ENCODE peak calls at places on chromosome 15, in six cellular contexts. One of them, this sample, is unnamed.

GRCh38 chr15:78233496-78233895 is 869 bp downstream of the ACSBG1 start:
- DNase-seq in amniotic epithelial cell: no peak
- DNase-seq in T-helper 9 cell: no peak
- DNase-seq in caudate nucleus: no peak
- DNase-seq in cerebellar cortex: no peak
- DNase-seq in AG04450: no peak
- DNase-seq in this sample: no peak

GRCh38 chr15:39720081-39720480 is 62.6 kb downstream of the FSIP1 start:
- DNase-seq in AG04450: no peak
- DNase-seq in caudate nucleus: no peak
- DNase-seq in T-helper 9 cell: no peak
- DNase-seq in cerebellar cortex: no peak
- DNase-seq in amniotic epithelial cell: no peak
- DNase-seq in this sample: no peak

GRCh38 chr15:39598186-39598850 is 17.4 kb downstream of the THBS1 start:
- DNase-seq in amniotic epithelial cell: no peak
- DNase-seq in caudate nucleus: no peak
- DNase-seq in T-helper 9 cell: no peak
- DNase-seq in AG04450: no peak
- DNase-seq in cerebellar cortex: no peak
- DNase-seq in this sample: no peak

GRCh38 chr15:87610366-87610765 is 646.2 kb downstream of the NTRK3 start:
- DNase-seq in cerebellar cortex: no peak
- DNase-seq in caudate nucleus: no peak
- DNase-seq in AG04450: no peak
- DNase-seq in amniotic epithelial cell: peak
- DNase-seq in T-helper 9 cell: no peak
- DNase-seq in this sample: no peak

GRCh38 chr15:85582076-85582718 is 201.8 kb downstream of the AKAP13 start:
- DNase-seq in T-helper 9 cell: peak
- DNase-seq in cerebellar cortex: no peak
- DNase-seq in caudate nucleus: no peak
- DNase-seq in amniotic epithelial cell: peak
- DNase-seq in AG04450: no peak
- DNase-seq in this sample: no peak

GRCh38 chr15:90523373-90523772 is 6.3 kb upstream of the CRTC3 start:
- DNase-seq in amniotic epithelial cell: no peak
- DNase-seq in caudate nucleus: no peak
- DNase-seq in AG04450: no peak
- DNase-seq in T-helper 9 cell: no peak
- DNase-seq in cerebellar cortex: no peak
- DNase-seq in this sample: no peak

GRCh38 chr15:63264685-63265302 is 12.6 kb upstream of the APH1B start:
- DNase-seq in T-helper 9 cell: no peak
- DNase-seq in caudate nucleus: no peak
- DNase-seq in cerebellar cortex: no peak
- DNase-seq in amniotic epithelial cell: peak
- DNase-seq in AG04450: peak
- DNase-seq in this sample: no peak

GRCh38 chr15:55683366-55683765 is 59.6 kb downstream of the PRTG start:
- DNase-seq in T-helper 9 cell: no peak
- DNase-seq in cerebellar cortex: peak
- DNase-seq in AG04450: no peak
- DNase-seq in amniotic epithelial cell: peak
- DNase-seq in caudate nucleus: no peak
- DNase-seq in this sample: no peak

GRCh38 chr15:89363133-89363532 is 28.5 kb upstream of the POLG start:
- DNase-seq in T-helper 9 cell: no peak
- DNase-seq in caudate nucleus: no peak
- DNase-seq in cerebellar cortex: no peak
- DNase-seq in AG04450: no peak
- DNase-seq in amniotic epithelial cell: no peak
- DNase-seq in this sample: no peak

GRCh38 chr15:70480196-70480856 is 283.0 kb downstream of the UACA start:
- DNase-seq in T-helper 9 cell: peak
- DNase-seq in amniotic epithelial cell: peak
- DNase-seq in caudate nucleus: no peak
- DNase-seq in AG04450: no peak
- DNase-seq in cerebellar cortex: no peak
- DNase-seq in this sample: no peak

GRCh38 chr15:90929709-90930019 is 2.7 kb downstream of the HDDC3 start:
- DNase-seq in T-helper 9 cell: no peak
- DNase-seq in amniotic epithelial cell: no peak
- DNase-seq in cerebellar cortex: no peak
- DNase-seq in AG04450: no peak
- DNase-seq in caudate nucleus: no peak
- DNase-seq in this sample: no peak

GRCh38 chr15:82688691-82689090 is 21.0 kb downstream of the AP3B2 start:
- DNase-seq in amniotic epithelial cell: no peak
- DNase-seq in AG04450: no peak
- DNase-seq in cerebellar cortex: no peak
- DNase-seq in T-helper 9 cell: no peak
- DNase-seq in caudate nucleus: no peak
- DNase-seq in this sample: no peak

GRCh38 chr15:93706881-93707280 is 524.5 kb upstream of the MCTP2 start:
- DNase-seq in cerebellar cortex: no peak
- DNase-seq in AG04450: no peak
- DNase-seq in caudate nucleus: no peak
- DNase-seq in T-helper 9 cell: no peak
- DNase-seq in amniotic epithelial cell: no peak
- DNase-seq in this sample: no peak

GRCh38 chr15:101642361-101642760 is 9.8 kb downstream of the TM2D3 start:
- DNase-seq in caudate nucleus: no peak
- DNase-seq in cerebellar cortex: peak
- DNase-seq in amniotic epithelial cell: no peak
- DNase-seq in AG04450: no peak
- DNase-seq in T-helper 9 cell: no peak
- DNase-seq in this sample: no peak

GRCh38 chr15:63888823-63889222 is 55.1 kb upstream of the HERC1 start:
- DNase-seq in T-helper 9 cell: no peak
- DNase-seq in caudate nucleus: no peak
- DNase-seq in AG04450: no peak
- DNase-seq in amniotic epithelial cell: no peak
- DNase-seq in cerebellar cortex: no peak
- DNase-seq in this sample: no peak

GRCh38 chr15:64180235-64180824 is 17.5 kb upstream of the PPIB start:
- DNase-seq in amniotic epithelial cell: no peak
- DNase-seq in T-helper 9 cell: no peak
- DNase-seq in cerebellar cortex: no peak
- DNase-seq in AG04450: no peak
- DNase-seq in caudate nucleus: peak
- DNase-seq in this sample: no peak

GRCh38 chr15:80251505-80252280 is at the start of gene CTXND1:
- DNase-seq in T-helper 9 cell: no peak
- DNase-seq in cerebellar cortex: no peak
- DNase-seq in caudate nucleus: no peak
- DNase-seq in AG04450: no peak
- DNase-seq in amniotic epithelial cell: no peak
- DNase-seq in this sample: peak

GRCh38 chr15:24857777-24858176 is 97.0 kb upstream of the SNRPN start:
- DNase-seq in amniotic epithelial cell: no peak
- DNase-seq in AG04450: no peak
- DNase-seq in caudate nucleus: no peak
- DNase-seq in T-helper 9 cell: no peak
- DNase-seq in cerebellar cortex: no peak
- DNase-seq in this sample: peak

GRCh38 chr15:52031542-52031941 is 12.5 kb downstream of the MAPK6 start:
- DNase-seq in cerebellar cortex: no peak
- DNase-seq in caudate nucleus: no peak
- DNase-seq in AG04450: no peak
- DNase-seq in T-helper 9 cell: no peak
- DNase-seq in amniotic epithelial cell: peak
- DNase-seq in this sample: no peak

GRCh38 chr15:92226020-92226612 is 167.6 kb upstream of the ST8SIA2 start:
- DNase-seq in cerebellar cortex: peak
- DNase-seq in T-helper 9 cell: no peak
- DNase-seq in caudate nucleus: no peak
- DNase-seq in AG04450: no peak
- DNase-seq in amniotic epithelial cell: no peak
- DNase-seq in this sample: no peak

GRCh38 chr15:87973456-87974215 is 282.9 kb downstream of the NTRK3 start:
- DNase-seq in amniotic epithelial cell: no peak
- DNase-seq in cerebellar cortex: no peak
- DNase-seq in T-helper 9 cell: no peak
- DNase-seq in AG04450: no peak
- DNase-seq in caudate nucleus: peak
- DNase-seq in this sample: no peak

GRCh38 chr15:75713338-75713895 is 769 bp upstream of the CSPG4 start:
- DNase-seq in T-helper 9 cell: no peak
- DNase-seq in amniotic epithelial cell: peak
- DNase-seq in caudate nucleus: no peak
- DNase-seq in AG04450: no peak
- DNase-seq in cerebellar cortex: peak
- DNase-seq in this sample: no peak

GRCh38 chr15:57213783-57214366 is 162.4 kb upstream of the CGNL1 start:
- DNase-seq in caudate nucleus: no peak
- DNase-seq in cerebellar cortex: peak
- DNase-seq in AG04450: no peak
- DNase-seq in amniotic epithelial cell: peak
- DNase-seq in T-helper 9 cell: no peak
- DNase-seq in this sample: no peak

GRCh38 chr15:56040081-56041035 is 46.9 kb upstream of the NEDD4 start:
- DNase-seq in amniotic epithelial cell: peak
- DNase-seq in cerebellar cortex: peak
- DNase-seq in T-helper 9 cell: no peak
- DNase-seq in AG04450: peak
- DNase-seq in caudate nucleus: peak
- DNase-seq in this sample: peak

GRCh38 chr15:89653578-89653977 is 1.7 kb downstream of the KIF7 start:
- DNase-seq in AG04450: no peak
- DNase-seq in amniotic epithelial cell: no peak
- DNase-seq in cerebellar cortex: no peak
- DNase-seq in T-helper 9 cell: no peak
- DNase-seq in caudate nucleus: no peak
- DNase-seq in this sample: no peak

GRCh38 chr15:56205061-56205876 is 38.4 kb downstream of the RFX7 start:
- DNase-seq in AG04450: no peak
- DNase-seq in cerebellar cortex: no peak
- DNase-seq in caudate nucleus: no peak
- DNase-seq in T-helper 9 cell: no peak
- DNase-seq in amniotic epithelial cell: no peak
- DNase-seq in this sample: no peak

GRCh38 chr15:64773606-64774555 is 1.5 kb downstream of the RBPMS2 start:
- DNase-seq in amniotic epithelial cell: no peak
- DNase-seq in AG04450: no peak
- DNase-seq in cerebellar cortex: no peak
- DNase-seq in T-helper 9 cell: no peak
- DNase-seq in caudate nucleus: no peak
- DNase-seq in this sample: no peak

GRCh38 chr15:52136471-52136993 is 24.0 kb upstream of the BCL2L10 start:
- DNase-seq in amniotic epithelial cell: peak
- DNase-seq in T-helper 9 cell: no peak
- DNase-seq in cerebellar cortex: peak
- DNase-seq in caudate nucleus: no peak
- DNase-seq in AG04450: no peak
- DNase-seq in this sample: no peak

GRCh38 chr15:85527907-85528306 is 147.5 kb downstream of the AKAP13 start:
- DNase-seq in cerebellar cortex: no peak
- DNase-seq in caudate nucleus: no peak
- DNase-seq in AG04450: peak
- DNase-seq in amniotic epithelial cell: peak
- DNase-seq in T-helper 9 cell: no peak
- DNase-seq in this sample: no peak

GRCh38 chr15:66023322-66023972 is 154.2 kb downstream of the RAB11A start:
- DNase-seq in AG04450: no peak
- DNase-seq in cerebellar cortex: peak
- DNase-seq in amniotic epithelial cell: no peak
- DNase-seq in caudate nucleus: peak
- DNase-seq in T-helper 9 cell: no peak
- DNase-seq in this sample: no peak

GRCh38 chr15:51313644-51314280 is 24.6 kb downstream of the CYP19A1 start:
- DNase-seq in amniotic epithelial cell: no peak
- DNase-seq in AG04450: no peak
- DNase-seq in cerebellar cortex: no peak
- DNase-seq in caudate nucleus: no peak
- DNase-seq in T-helper 9 cell: no peak
- DNase-seq in this sample: no peak

GRCh38 chr15:68316061-68316804 is 38.7 kb downstream of the FEM1B start:
- DNase-seq in caudate nucleus: no peak
- DNase-seq in amniotic epithelial cell: no peak
- DNase-seq in T-helper 9 cell: no peak
- DNase-seq in AG04450: no peak
- DNase-seq in cerebellar cortex: peak
- DNase-seq in this sample: peak

GRCh38 chr15:78056714-78057269 is 20.7 kb downstream of the TBC1D2B start:
- DNase-seq in T-helper 9 cell: no peak
- DNase-seq in caudate nucleus: no peak
- DNase-seq in amniotic epithelial cell: no peak
- DNase-seq in cerebellar cortex: no peak
- DNase-seq in AG04450: no peak
- DNase-seq in this sample: no peak

GRCh38 chr15:79743032-79743431 is 153.8 kb downstream of the MTHFS start:
- DNase-seq in T-helper 9 cell: no peak
- DNase-seq in AG04450: no peak
- DNase-seq in cerebellar cortex: no peak
- DNase-seq in caudate nucleus: no peak
- DNase-seq in amniotic epithelial cell: no peak
- DNase-seq in this sample: no peak

GRCh38 chr15:86624261-86625036 is 544.8 kb downstream of the AGBL1 start:
- DNase-seq in T-helper 9 cell: peak
- DNase-seq in cerebellar cortex: peak
- DNase-seq in amniotic epithelial cell: peak
- DNase-seq in caudate nucleus: peak
- DNase-seq in AG04450: no peak
- DNase-seq in this sample: peak

GRCh38 chr15:44697014-44697413 is 14.1 kb downstream of the PATL2 start:
- DNase-seq in caudate nucleus: no peak
- DNase-seq in AG04450: no peak
- DNase-seq in amniotic epithelial cell: no peak
- DNase-seq in T-helper 9 cell: no peak
- DNase-seq in cerebellar cortex: no peak
- DNase-seq in this sample: no peak

GRCh38 chr15:99407716-99408115 is 156.4 kb downstream of the LRRC28 start:
- DNase-seq in T-helper 9 cell: no peak
- DNase-seq in AG04450: no peak
- DNase-seq in cerebellar cortex: no peak
- DNase-seq in caudate nucleus: no peak
- DNase-seq in amniotic epithelial cell: no peak
- DNase-seq in this sample: no peak

GRCh38 chr15:63915888-63916731 is 82.4 kb upstream of the HERC1 start:
- DNase-seq in AG04450: no peak
- DNase-seq in caudate nucleus: no peak
- DNase-seq in amniotic epithelial cell: peak
- DNase-seq in cerebellar cortex: no peak
- DNase-seq in T-helper 9 cell: no peak
- DNase-seq in this sample: peak

This sample was measured in H1.